ENCODE peak calls at places on chromosomes 6 and 20, in four cellular contexts. J is CD8-positive, alpha-beta T cell; I is A549; X is colonic mucosa. L is an unnamed sample.

GRCh38 chr6:47168176-47168575 is 126.0 kb upstream of the ADGRF1 start:
- DNase-seq in J (no peak), I (peak), X (no peak), L (no peak)

GRCh38 chr6:52663120-52663934 is 7.6 kb upstream of the TMEM14A start:
- DNase-seq in J (peak), I (peak), X (peak), L (peak)

GRCh38 chr6:142706200-142706599 is 238.8 kb downstream of the HIVEP2 start:
- DNase-seq in J (no peak), I (no peak), X (no peak), L (no peak)

GRCh38 chr6:127514396-127515227 is 4.5 kb downstream of the MTCL3 start:
- DNase-seq in J (no peak), I (no peak), X (peak), L (peak)

GRCh38 chr20:50516935-50517816 is 7.0 kb downstream of the PTPN1 start:
- DNase-seq in J (no peak), I (no peak), X (no peak), L (no peak)

GRCh38 chr6:112031956-112032355 is 21.9 kb upstream of the CCN6 start:
- DNase-seq in J (no peak), I (no peak), X (no peak), L (no peak)

GRCh38 chr20:2217857-2218529 is 77.8 kb upstream of the TGM3 start:
- DNase-seq in J (no peak), I (no peak), X (peak), L (no peak)

GRCh38 chr6:81384921-81385320 is 367.6 kb downstream of the TENT5A start:
- DNase-seq in J (no peak), I (no peak), X (no peak), L (no peak)

GRCh38 chr6:142850653-142851434 is 94.1 kb downstream of the HIVEP2 start:
- DNase-seq in J (no peak), I (no peak), X (no peak), L (no peak)

DNA sequence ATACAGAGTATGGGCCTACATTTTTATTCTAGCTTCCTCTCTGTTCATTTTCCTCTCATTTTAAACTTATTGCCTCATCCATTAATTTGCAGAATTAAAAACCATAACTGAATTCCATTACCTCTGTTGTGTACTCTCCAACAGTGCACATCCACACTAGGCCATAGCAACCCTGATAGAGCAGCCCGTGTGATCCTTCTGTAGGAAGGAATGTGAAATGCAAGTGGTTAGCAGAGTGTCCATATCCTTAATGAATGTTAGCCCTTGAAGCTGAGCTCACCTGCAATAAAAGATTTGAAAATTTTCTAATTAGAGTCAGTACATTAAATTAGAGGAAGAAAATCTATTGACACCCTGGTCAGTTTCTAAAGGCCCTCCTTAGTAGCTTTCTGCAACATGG is 6.5 kb upstream of the GRIK2 start:
- DNase-seq in J (no peak), I (no peak), X (no peak), L (no peak)
- TF ChIP-seq CTCF in J (no peak), I (no peak), X (no peak), L (peak)

GRCh38 chr6:815348-815738 is 122.4 kb upstream of the EXOC2 start:
- DNase-seq in J (no peak), I (no peak), X (no peak), L (no peak)
- TF ChIP-seq CTCF in J (no peak), I (no peak), X (no peak), L (peak)

GRCh38 chr6:32709625-32710024 is 31.6 kb upstream of the HLA-DQA2 start:
- DNase-seq in J (no peak), I (no peak), X (no peak), L (no peak)
- TF ChIP-seq CTCF in J (no peak), I (no peak), X (no peak), L (no peak)

GRCh38 chr6:98514073-98514720 is 320.2 kb upstream of the POU3F2 start:
- DNase-seq in J (no peak), I (no peak), X (no peak), L (no peak)
- TF ChIP-seq CTCF in J (no peak), I (no peak), X (no peak), L (no peak)

DNA sequence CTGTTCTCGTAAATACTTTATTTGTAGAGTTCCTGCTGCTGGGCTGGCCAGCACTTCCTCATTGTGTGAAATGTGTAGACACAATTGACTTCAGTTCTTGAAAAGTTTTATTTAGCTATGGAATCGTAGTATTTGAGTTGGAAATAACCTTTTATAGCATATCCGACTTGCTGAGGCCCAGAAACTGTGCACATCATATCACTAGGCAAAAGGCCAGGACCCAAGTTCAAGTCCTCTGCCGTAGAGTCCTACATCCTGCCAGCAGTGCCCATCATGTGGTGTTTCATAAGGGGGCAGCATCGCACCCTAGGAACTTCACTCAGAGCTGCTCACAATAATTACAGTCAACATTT is 207.7 kb upstream of the SNX9 start:
- DNase-seq in J (no peak), I (no peak), X (peak), L (no peak)
- TF ChIP-seq CTCF in J (no peak), I (no peak), X (no peak), L (no peak)

GRCh38 chr20:21505810-21506530 is 7.9 kb downstream of the NKX2-2 start:
- DNase-seq in J (peak), I (peak), X (peak), L (peak)
- TF ChIP-seq CTCF in J (peak), I (peak), X (peak), L (peak)

GRCh38 chr6:44100088-44100550 is 27.1 kb downstream of the MRPL14 start:
- DNase-seq in J (no peak), I (peak), X (no peak), L (peak)
- TF ChIP-seq CTCF in J (peak), I (peak), X (peak), L (peak)